ENCODE peak calls at places on chromosomes 1 and 21, in eight cellular contexts. S is lung, P is heart right ventricle, J is iPS DF 6.9, M is cardiac muscle cell, V is pancreas, G is AG04450, W is OCI-LY7. N is an unnamed sample.

GRCh38 chr1:36369061-36369470 is 16.7 kb downstream of the STK40 start:
- DNase-seq in S (peak; percentile 83), P (peak; percentile 66), J (peak; percentile 67), M (peak; percentile 84), V (peak; percentile 83), G (no peak), W (peak; percentile 83), N (peak; percentile 72)

GRCh38 chr21:31132574-31133242 is 94.4 kb upstream of the KRTAP19-8 start:
- DNase-seq in S (no peak), P (no peak), J (no peak), M (no peak), V (no peak), G (no peak), W (no peak), N (no peak)

GRCh38 chr1:41804176-41804575 is 114.5 kb downstream of the HIVEP3 start:
- DNase-seq in S (no peak), P (no peak), J (no peak), M (no peak), V (no peak), G (no peak), W (peak; percentile 27), N (no peak)

GRCh38 chr1:70627910-70628309 is 216.8 kb downstream of the CTH start:
- DNase-seq in S (peak; percentile 45), P (no peak), J (no peak), M (no peak), V (no peak), G (no peak), W (peak; percentile 14), N (no peak)

GRCh38 chr1:244953865-244954264 is 89.5 kb upstream of the HNRNPU start:
- DNase-seq in S (no peak), P (no peak), J (no peak), M (peak; percentile 19), V (no peak), G (no peak), W (no peak), N (no peak)

GRCh38 chr1:20124451-20125057 is 5.2 kb upstream of the PLA2G2D start:
- DNase-seq in S (no peak), P (no peak), J (no peak), M (no peak), V (no peak), G (peak; percentile 13), W (no peak), N (peak; percentile 61)

GRCh38 chr1:45172015-45172414 is 34.4 kb downstream of the ZSWIM5 start:
- DNase-seq in S (no peak), P (no peak), J (no peak), M (no peak), V (peak; percentile 56), G (no peak), W (no peak), N (no peak)

GRCh38 chr1:180527270-180527669 is 24.9 kb upstream of the ACBD6 start:
- DNase-seq in S (no peak), P (no peak), J (no peak), M (no peak), V (no peak), G (no peak), W (no peak), N (no peak)

GRCh38 chr1:24386931-24387330 is 26.7 kb downstream of the STPG1 start:
- DNase-seq in S (peak; percentile 23), P (no peak), J (no peak), M (no peak), V (no peak), G (no peak), W (no peak), N (no peak)

GRCh38 chr1:232922475-232922874 is 27.9 kb upstream of the NTPCR start:
- DNase-seq in S (no peak), P (no peak), J (no peak), M (no peak), V (no peak), G (peak; percentile 30), W (no peak), N (no peak)

GRCh38 chr1:207025144-207025880 is 7.2 kb downstream of the C1orf116 start:
- DNase-seq in S (no peak), P (no peak), J (no peak), M (peak; percentile 57), V (no peak), G (no peak), W (no peak), N (no peak)

GRCh38 chr1:42214447-42214871 is 49.9 kb upstream of the GUCA2A start:
- DNase-seq in S (peak; percentile 43), P (no peak), J (no peak), M (no peak), V (peak; percentile 50), G (no peak), W (no peak), N (no peak)

GRCh38 chr21:44969965-44970755 is 30.3 kb downstream of the SLX9 start:
- DNase-seq in S (no peak), P (no peak), J (no peak), M (no peak), V (no peak), G (no peak), W (no peak), N (no peak)

GRCh38 chr1:184792450-184792969 is 37.9 kb upstream of the EDEM3 start:
- DNase-seq in S (peak; percentile 52), P (peak; percentile 49), J (no peak), M (peak; percentile 19), V (peak; percentile 96), G (peak; percentile 84), W (no peak), N (peak; percentile 88)

GRCh38 chr1:192739476-192740184 is 69.2 kb upstream of the RGS2 start:
- DNase-seq in S (no peak), P (no peak), J (no peak), M (no peak), V (no peak), G (no peak), W (no peak), N (no peak)

GRCh38 chr1:26729633-26730032 is 33.8 kb downstream of the ARID1A start:
- DNase-seq in S (no peak), P (no peak), J (no peak), M (no peak), V (no peak), G (no peak), W (no peak), N (no peak)

GRCh38 chr1:65001238-65001792 is 35.0 kb upstream of the JAK1 start:
- DNase-seq in S (peak; percentile 75), P (peak; percentile 82), J (no peak), M (peak; percentile 20), V (peak; percentile 33), G (no peak), W (no peak), N (peak; percentile 46)

GRCh38 chr1:96416690-96417444 is 304.7 kb upstream of the PTBP2 start:
- DNase-seq in S (no peak), P (no peak), J (no peak), M (no peak), V (no peak), G (no peak), W (no peak), N (no peak)

GRCh38 chr1:161165742-161166668 is at the start of gene PPOX:
- DNase-seq in S (peak; percentile 98), P (peak; percentile 93), J (peak; percentile 96), M (peak; percentile 99), V (peak; percentile 96), G (peak; percentile 93), W (peak; percentile 97), N (peak; percentile 94)

GRCh38 chr1:193537266-193538003 is 351.0 kb upstream of the B3GALT2 start:
- DNase-seq in S (no peak), P (no peak), J (no peak), M (no peak), V (no peak), G (no peak), W (peak; percentile 90), N (no peak)

GRCh38 chr1:229094476-229095311 is 176.2 kb upstream of the RAB4A start:
- DNase-seq in S (no peak), P (no peak), J (no peak), M (no peak), V (peak; percentile 12), G (no peak), W (no peak), N (no peak)

GRCh38 chr1:77036560-77036959 is 169.3 kb downstream of the ST6GALNAC5 start:
- DNase-seq in S (no peak), P (no peak), J (no peak), M (peak; percentile 61), V (no peak), G (peak; percentile 10), W (no peak), N (peak; percentile 9)

GRCh38 chr1:215083408-215083961 is 948 bp downstream of the KCNK2 start:
- DNase-seq in S (no peak), P (no peak), J (no peak), M (peak; percentile 61), V (no peak), G (no peak), W (no peak), N (no peak)

GRCh38 chr1:40862008-40862863 is at the start of gene CITED4:
- DNase-seq in S (peak; percentile 96), P (peak; percentile 97), J (peak; percentile 86), M (peak; percentile 98), V (peak; percentile 98), G (peak; percentile 74), W (peak; percentile 96), N (peak; percentile 98)

GRCh38 chr1:154767315-154768240 is 102.5 kb downstream of the KCNN3 start:
- DNase-seq in S (no peak), P (peak; percentile 47), J (no peak), M (no peak), V (no peak), G (no peak), W (no peak), N (no peak)

GRCh38 chr21:7953058-7953457 is 2568.3 kb upstream of the TPTE start:
- DNase-seq in S (no peak), P (no peak), J (no peak), M (no peak), V (no peak), G (no peak), W (no peak), N (no peak)
- H3K9me3 ChIP-seq in S (peaks cover 63% of the 10 kb centered on the region), P (peaks cover 9% of the 10 kb centered on the region), J (peaks cover 46% of the 10 kb centered on the region), M (peaks cover 74% of the 10 kb centered on the region), V (no peaks in the 10 kb centered on the region), G (peaks cover 97% of the 10 kb centered on the region), W (peaks cover 87% of the 10 kb centered on the region), N (peaks cover 99% of the 10 kb centered on the region)

GRCh38 chr1:159663547-159663946 is 50.8 kb downstream of the CRP start:
- DNase-seq in S (no peak), P (no peak), J (no peak), M (no peak), V (no peak), G (no peak), W (no peak), N (no peak)
- H3K9me3 ChIP-seq in S (peaks cover 10% of the 10 kb centered on the region), P (peaks cover 32% of the 10 kb centered on the region), J (no peaks in the 10 kb centered on the region), M (no peaks in the 10 kb centered on the region), V (no peaks in the 10 kb centered on the region), G (no peaks in the 10 kb centered on the region), W (no peaks in the 10 kb centered on the region), N (no peaks in the 10 kb centered on the region)

GRCh38 chr1:2930971-2931721 is 90.1 kb upstream of the ACTRT2 start:
- DNase-seq in S (no peak), P (no peak), J (no peak), M (no peak), V (no peak), G (no peak), W (no peak), N (peak; percentile 10)
- H3K9me3 ChIP-seq in S (no peaks in the 10 kb centered on the region), P (no peaks in the 10 kb centered on the region), J (peaks cover 44% of the 10 kb centered on the region), M (peaks cover 3% of the 10 kb centered on the region), V (no peaks in the 10 kb centered on the region), G (peaks cover 97% of the 10 kb centered on the region), W (no peaks in the 10 kb centered on the region), N (no peaks in the 10 kb centered on the region)

DNA sequence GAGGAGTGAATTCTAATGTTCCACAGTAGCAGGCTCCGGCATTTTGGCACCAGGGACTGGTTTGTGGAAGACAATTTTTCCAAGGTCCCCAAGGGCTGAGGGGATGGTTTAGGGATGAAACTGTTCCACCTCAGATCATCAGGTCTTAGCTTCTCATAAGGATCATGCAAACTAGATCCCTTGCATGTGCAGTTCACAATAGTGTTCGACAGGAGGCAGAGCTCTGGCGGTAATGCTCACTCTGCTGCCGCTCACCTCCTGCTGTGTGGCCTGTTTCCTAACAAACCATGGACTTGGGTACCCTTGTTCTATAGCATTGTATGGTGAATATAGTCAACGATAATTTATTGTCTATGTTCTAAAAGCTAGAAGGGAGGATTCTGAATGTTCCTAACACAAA is 16.6 kb downstream of the CRNN start:
- DNase-seq in S (no peak), P (no peak), J (no peak), M (no peak), V (no peak), G (no peak), W (no peak), N (no peak)
- H3K9me3 ChIP-seq in S (no peaks in the 10 kb centered on the region), P (no peaks in the 10 kb centered on the region), J (peaks cover 10% of the 10 kb centered on the region), M (no peaks in the 10 kb centered on the region), V (no peaks in the 10 kb centered on the region), G (peaks cover 3% of the 10 kb centered on the region), W (no peaks in the 10 kb centered on the region), N (no peaks in the 10 kb centered on the region)

N was measured in mucosa of descending colon.